ENCODE peak calls at places on chromosomes 12 and 14, in ten cellular contexts. One of them, this sample, is unnamed.

GRCh38 chr14:86798330-86798729 is 1194.7 kb downstream of the GALC start:
- DNase-seq in hepatocyte: no peak
- DNase-seq in choroid plexus epithelial cell: peak; percentile 12
- DNase-seq in glutamatergic neuron: no peak
- DNase-seq in esophagus muscularis mucosa: no peak
- DNase-seq in HL-60: no peak
- DNase-seq in pancreas: no peak
- DNase-seq in lower leg skin: no peak
- DNase-seq in uterus: no peak
- DNase-seq in AG09309: no peak
- DNase-seq in this sample: no peak

GRCh38 chr12:125183187-125184067 is 118.2 kb downstream of the AACS start:
- DNase-seq in hepatocyte: peak; percentile 89
- DNase-seq in lower leg skin: peak; percentile 93
- DNase-seq in choroid plexus epithelial cell: peak; percentile 90
- DNase-seq in HL-60: peak; percentile 45
- DNase-seq in esophagus muscularis mucosa: peak; percentile 93
- DNase-seq in glutamatergic neuron: peak; percentile 91
- DNase-seq in uterus: peak; percentile 38
- DNase-seq in AG09309: peak; percentile 47
- DNase-seq in pancreas: peak; percentile 91
- DNase-seq in this sample: peak; percentile 91

GRCh38 chr14:57987596-57988300 is 121.9 kb upstream of the SLC35F4 start:
- DNase-seq in glutamatergic neuron: no peak
- DNase-seq in hepatocyte: no peak
- DNase-seq in choroid plexus epithelial cell: no peak
- DNase-seq in pancreas: no peak
- DNase-seq in AG09309: no peak
- DNase-seq in esophagus muscularis mucosa: peak; percentile 80
- DNase-seq in lower leg skin: no peak
- DNase-seq in HL-60: no peak
- DNase-seq in uterus: no peak
- DNase-seq in this sample: no peak

GRCh38 chr14:89531661-89532335 is 114.8 kb upstream of the FOXN3 start:
- DNase-seq in lower leg skin: no peak
- DNase-seq in hepatocyte: no peak
- DNase-seq in glutamatergic neuron: no peak
- DNase-seq in esophagus muscularis mucosa: peak; percentile 47
- DNase-seq in pancreas: no peak
- DNase-seq in choroid plexus epithelial cell: no peak
- DNase-seq in AG09309: no peak
- DNase-seq in uterus: no peak
- DNase-seq in HL-60: no peak
- DNase-seq in this sample: no peak

GRCh38 chr12:48717252-48717695 is 767 bp upstream of the CCNT1 start:
- DNase-seq in esophagus muscularis mucosa: no peak
- DNase-seq in HL-60: no peak
- DNase-seq in AG09309: no peak
- DNase-seq in choroid plexus epithelial cell: peak; percentile 25
- DNase-seq in glutamatergic neuron: no peak
- DNase-seq in pancreas: no peak
- DNase-seq in hepatocyte: no peak
- DNase-seq in lower leg skin: no peak
- DNase-seq in uterus: no peak
- DNase-seq in this sample: peak; percentile 59

GRCh38 chr12:68832504-68832867 is 24.5 kb downstream of the MDM2 start:
- DNase-seq in choroid plexus epithelial cell: no peak
- DNase-seq in esophagus muscularis mucosa: no peak
- DNase-seq in uterus: no peak
- DNase-seq in pancreas: no peak
- DNase-seq in AG09309: no peak
- DNase-seq in HL-60: no peak
- DNase-seq in lower leg skin: no peak
- DNase-seq in hepatocyte: no peak
- DNase-seq in glutamatergic neuron: no peak
- DNase-seq in this sample: no peak

GRCh38 chr12:90828621-90829020 is 126.4 kb downstream of the CCER1 start:
- DNase-seq in pancreas: no peak
- DNase-seq in AG09309: no peak
- DNase-seq in hepatocyte: no peak
- DNase-seq in esophagus muscularis mucosa: no peak
- DNase-seq in glutamatergic neuron: no peak
- DNase-seq in choroid plexus epithelial cell: no peak
- DNase-seq in HL-60: no peak
- DNase-seq in lower leg skin: no peak
- DNase-seq in uterus: no peak
- DNase-seq in this sample: no peak

GRCh38 chr14:84555493-84555892 is 974.5 kb upstream of the FLRT2 start:
- DNase-seq in AG09309: no peak
- DNase-seq in uterus: no peak
- DNase-seq in esophagus muscularis mucosa: no peak
- DNase-seq in hepatocyte: no peak
- DNase-seq in HL-60: no peak
- DNase-seq in choroid plexus epithelial cell: no peak
- DNase-seq in lower leg skin: no peak
- DNase-seq in glutamatergic neuron: no peak
- DNase-seq in pancreas: no peak
- DNase-seq in this sample: no peak

GRCh38 chr14:56816575-56817391 is 6.5 kb upstream of the OTX2 start:
- DNase-seq in AG09309: no peak
- DNase-seq in pancreas: no peak
- DNase-seq in lower leg skin: no peak
- DNase-seq in choroid plexus epithelial cell: no peak
- DNase-seq in esophagus muscularis mucosa: no peak
- DNase-seq in HL-60: no peak
- DNase-seq in hepatocyte: no peak
- DNase-seq in uterus: no peak
- DNase-seq in glutamatergic neuron: peak; percentile 66
- DNase-seq in this sample: no peak

GRCh38 chr12:72234871-72235270 is 37.3 kb upstream of the TRHDE start:
- DNase-seq in pancreas: no peak
- DNase-seq in esophagus muscularis mucosa: no peak
- DNase-seq in uterus: no peak
- DNase-seq in glutamatergic neuron: no peak
- DNase-seq in hepatocyte: no peak
- DNase-seq in HL-60: no peak
- DNase-seq in choroid plexus epithelial cell: peak; percentile 30
- DNase-seq in lower leg skin: no peak
- DNase-seq in AG09309: no peak
- DNase-seq in this sample: no peak

GRCh38 chr14:32374155-32374554 is 45.1 kb downstream of the AKAP6 start:
- DNase-seq in pancreas: no peak
- DNase-seq in choroid plexus epithelial cell: peak; percentile 29
- DNase-seq in hepatocyte: no peak
- DNase-seq in glutamatergic neuron: no peak
- DNase-seq in AG09309: no peak
- DNase-seq in HL-60: no peak
- DNase-seq in uterus: no peak
- DNase-seq in lower leg skin: no peak
- DNase-seq in esophagus muscularis mucosa: no peak
- DNase-seq in this sample: no peak

GRCh38 chr12:108657130-108657745 is 23.5 kb upstream of the SELPLG start:
- DNase-seq in HL-60: no peak
- DNase-seq in choroid plexus epithelial cell: no peak
- DNase-seq in hepatocyte: no peak
- DNase-seq in pancreas: no peak
- DNase-seq in esophagus muscularis mucosa: no peak
- DNase-seq in AG09309: no peak
- DNase-seq in lower leg skin: no peak
- DNase-seq in glutamatergic neuron: no peak
- DNase-seq in uterus: no peak
- DNase-seq in this sample: no peak

GRCh38 chr12:4412056-4412455 is 32.5 kb upstream of the FGF23 start:
- DNase-seq in HL-60: no peak
- DNase-seq in choroid plexus epithelial cell: no peak
- DNase-seq in AG09309: no peak
- DNase-seq in esophagus muscularis mucosa: no peak
- DNase-seq in pancreas: no peak
- DNase-seq in lower leg skin: no peak
- DNase-seq in hepatocyte: no peak
- DNase-seq in glutamatergic neuron: no peak
- DNase-seq in uterus: no peak
- DNase-seq in this sample: no peak

GRCh38 chr12:4418913-4419312 is 26.7 kb downstream of the FGF6 start:
- DNase-seq in esophagus muscularis mucosa: no peak
- DNase-seq in HL-60: no peak
- DNase-seq in lower leg skin: peak; percentile 32
- DNase-seq in glutamatergic neuron: no peak
- DNase-seq in choroid plexus epithelial cell: no peak
- DNase-seq in uterus: no peak
- DNase-seq in pancreas: no peak
- DNase-seq in AG09309: no peak
- DNase-seq in hepatocyte: no peak
- DNase-seq in this sample: no peak

GRCh38 chr12:4417471-4417870 is 28.1 kb downstream of the FGF6 start:
- DNase-seq in pancreas: no peak
- DNase-seq in choroid plexus epithelial cell: peak; percentile 8
- DNase-seq in HL-60: no peak
- DNase-seq in uterus: no peak
- DNase-seq in glutamatergic neuron: no peak
- DNase-seq in esophagus muscularis mucosa: no peak
- DNase-seq in hepatocyte: no peak
- DNase-seq in lower leg skin: no peak
- DNase-seq in AG09309: no peak
- DNase-seq in this sample: no peak

GRCh38 chr12:4412462-4412861 is 33.0 kb upstream of the FGF23 start:
- DNase-seq in HL-60: no peak
- DNase-seq in AG09309: no peak
- DNase-seq in esophagus muscularis mucosa: no peak
- DNase-seq in hepatocyte: no peak
- DNase-seq in glutamatergic neuron: no peak
- DNase-seq in choroid plexus epithelial cell: no peak
- DNase-seq in lower leg skin: peak; percentile 8
- DNase-seq in uterus: no peak
- DNase-seq in pancreas: no peak
- DNase-seq in this sample: no peak

DNA sequence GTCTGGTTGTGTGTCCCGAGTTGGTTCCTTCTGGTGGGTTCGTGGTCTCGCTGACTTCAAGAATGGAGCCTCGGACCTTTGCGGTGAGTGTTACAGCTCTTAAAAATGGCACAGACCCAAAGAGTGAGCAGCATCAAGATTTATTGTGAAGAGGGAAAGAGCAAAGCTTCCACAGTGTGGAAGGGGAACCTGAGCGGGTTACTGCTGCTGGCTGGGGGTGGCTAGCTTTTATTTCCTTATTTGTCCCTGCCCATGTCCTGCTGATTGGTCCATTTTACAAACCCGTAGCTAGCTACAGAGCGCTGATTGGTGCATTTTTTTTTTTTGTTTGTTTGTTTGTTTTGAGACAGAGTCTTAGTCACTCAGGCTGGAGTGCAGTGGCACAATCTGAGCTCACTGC is 29.3 kb downstream of the FGF6 start:
- DNase-seq in uterus: no peak
- DNase-seq in pancreas: no peak
- DNase-seq in HL-60: no peak
- DNase-seq in AG09309: no peak
- DNase-seq in choroid plexus epithelial cell: no peak
- DNase-seq in esophagus muscularis mucosa: no peak
- DNase-seq in glutamatergic neuron: no peak
- DNase-seq in hepatocyte: no peak
- DNase-seq in lower leg skin: peak; percentile 45
- DNase-seq in this sample: no peak
- TF ChIP-seq CTCF in uterus: no peak
- TF ChIP-seq CTCF in pancreas: no peak
- TF ChIP-seq CTCF in HL-60: no peak
- TF ChIP-seq CTCF in AG09309: no peak
- TF ChIP-seq CTCF in choroid plexus epithelial cell: no peak
- TF ChIP-seq CTCF in esophagus muscularis mucosa: no peak
- TF ChIP-seq CTCF in glutamatergic neuron: no peak
- TF ChIP-seq CTCF in hepatocyte: no peak
- TF ChIP-seq CTCF in lower leg skin: no peak
- TF ChIP-seq CTCF in this sample: no peak

DNA sequence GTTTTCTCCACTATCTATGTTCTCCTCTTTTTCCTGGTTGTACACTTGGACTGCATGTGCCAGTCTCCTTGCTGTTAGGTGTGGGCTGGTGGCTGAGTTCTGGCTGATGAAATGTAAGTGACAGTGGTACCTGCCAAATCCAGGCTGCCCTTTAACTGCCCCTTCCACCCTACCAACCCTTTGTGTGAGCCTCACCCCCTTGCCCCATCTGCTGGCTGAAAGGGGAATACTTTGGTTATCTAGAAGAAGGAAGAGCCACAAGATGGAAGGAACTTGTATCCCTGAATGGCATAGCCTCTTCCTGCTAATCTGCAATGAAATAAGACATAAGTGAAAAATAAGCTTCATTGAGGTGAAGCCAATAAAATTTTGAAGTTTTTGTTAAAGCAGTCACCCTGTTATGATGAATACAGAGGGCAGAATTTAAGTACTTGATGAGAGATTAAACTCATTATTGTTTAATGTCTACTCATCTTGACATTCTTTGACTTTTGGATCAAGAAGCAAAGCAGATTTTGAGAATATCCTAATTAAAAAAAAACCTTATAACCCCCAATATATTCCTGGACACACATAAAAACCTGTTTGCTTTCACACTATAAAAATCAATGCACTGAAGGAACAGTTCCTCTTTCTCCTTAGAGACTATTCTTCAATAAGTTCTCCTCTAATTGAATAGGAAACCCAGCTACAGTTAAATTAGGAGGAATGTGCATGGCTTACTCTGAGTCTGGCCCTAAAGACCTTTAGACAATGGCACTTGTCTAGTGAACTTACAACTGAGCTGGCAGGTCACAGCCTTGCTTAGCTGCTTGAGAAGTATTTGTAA is 262.6 kb upstream of the BTG1 start:
- DNase-seq in uterus: no peak
- DNase-seq in choroid plexus epithelial cell: peak; percentile 12
- DNase-seq in lower leg skin: no peak
- DNase-seq in HL-60: no peak
- DNase-seq in esophagus muscularis mucosa: no peak
- DNase-seq in glutamatergic neuron: peak; percentile 37
- DNase-seq in pancreas: no peak
- DNase-seq in hepatocyte: peak; percentile 15
- DNase-seq in AG09309: no peak
- DNase-seq in this sample: no peak
- TF ChIP-seq CTCF in uterus: no peak
- TF ChIP-seq CTCF in choroid plexus epithelial cell: peak; percentile 44
- TF ChIP-seq CTCF in lower leg skin: no peak
- TF ChIP-seq CTCF in HL-60: peak; percentile 32
- TF ChIP-seq CTCF in esophagus muscularis mucosa: no peak
- TF ChIP-seq CTCF in glutamatergic neuron: peak; percentile 30
- TF ChIP-seq CTCF in pancreas: no peak
- TF ChIP-seq CTCF in hepatocyte: peak; percentile 26
- TF ChIP-seq CTCF in AG09309: peak; percentile 82
- TF ChIP-seq CTCF in this sample: peak; percentile 55

GRCh38 chr14:99564903-99565259 is 39.1 kb downstream of the CCDC85C start:
- DNase-seq in esophagus muscularis mucosa: no peak
- DNase-seq in choroid plexus epithelial cell: no peak
- DNase-seq in HL-60: no peak
- DNase-seq in pancreas: no peak
- DNase-seq in hepatocyte: no peak
- DNase-seq in glutamatergic neuron: no peak
- DNase-seq in uterus: no peak
- DNase-seq in AG09309: no peak
- DNase-seq in lower leg skin: no peak
- DNase-seq in this sample: no peak
- TF ChIP-seq CTCF in esophagus muscularis mucosa: no peak
- TF ChIP-seq CTCF in choroid plexus epithelial cell: peak; percentile 6
- TF ChIP-seq CTCF in HL-60: no peak
- TF ChIP-seq CTCF in pancreas: no peak
- TF ChIP-seq CTCF in hepatocyte: no peak
- TF ChIP-seq CTCF in glutamatergic neuron: no peak
- TF ChIP-seq CTCF in uterus: no peak
- TF ChIP-seq CTCF in AG09309: no peak
- TF ChIP-seq CTCF in lower leg skin: no peak
- TF ChIP-seq CTCF in this sample: no peak

GRCh38 chr12:47714823-47715386 is 9.1 kb upstream of the RPAP3 start:
- DNase-seq in pancreas: no peak
- DNase-seq in hepatocyte: no peak
- DNase-seq in uterus: no peak
- DNase-seq in choroid plexus epithelial cell: no peak
- DNase-seq in glutamatergic neuron: no peak
- DNase-seq in AG09309: no peak
- DNase-seq in esophagus muscularis mucosa: no peak
- DNase-seq in HL-60: no peak
- DNase-seq in lower leg skin: no peak
- DNase-seq in this sample: no peak
- TF ChIP-seq CTCF in pancreas: no peak
- TF ChIP-seq CTCF in hepatocyte: no peak
- TF ChIP-seq CTCF in uterus: no peak
- TF ChIP-seq CTCF in choroid plexus epithelial cell: no peak
- TF ChIP-seq CTCF in glutamatergic neuron: no peak
- TF ChIP-seq CTCF in AG09309: no peak
- TF ChIP-seq CTCF in esophagus muscularis mucosa: no peak
- TF ChIP-seq CTCF in HL-60: no peak
- TF ChIP-seq CTCF in lower leg skin: no peak
- TF ChIP-seq CTCF in this sample: no peak

This sample was measured in GM13976.